ENCODE peak calls at places on chromosomes 1 and 21, in eight cellular contexts. S is body of pancreas, H is heart left ventricle, C is stomach, K is esophagus muscularis mucosa, J is ovary, N is H1, E is IMR-90. U is an unnamed sample.

GRCh38 chr1:244052728-244053312 is 1.7 kb downstream of the ZBTB18 start:
- DNase-seq in N (no peak), S (no peak), H (no peak), J (no peak), E (no peak), C (no peak), K (no peak), U (no peak)

GRCh38 chr1:10606070-10606469 is 131.3 kb downstream of the PEX14 start:
- DNase-seq in S (no peak), H (no peak), K (no peak), N (no peak), E (no peak), C (no peak), J (no peak), U (no peak)

GRCh38 chr1:35505911-35506798 is 51.0 kb downstream of the KIAA0319L start:
- DNase-seq in K (no peak), C (peak; percentile 43), S (peak; percentile 56), J (no peak), E (peak; percentile 59), H (no peak), N (no peak), U (no peak)

GRCh38 chr1:211132681-211133392 is 1.1 kb downstream of the KCNH1 start:
- DNase-seq in K (no peak), J (no peak), C (no peak), N (no peak), E (no peak), H (no peak), S (no peak), U (no peak)

GRCh38 chr1:204619721-204620120 is 65.8 kb downstream of the LRRN2 start:
- DNase-seq in H (no peak), E (no peak), S (no peak), J (no peak), K (no peak), C (no peak), N (no peak), U (no peak)

GRCh38 chr1:66313446-66313845 is 220.5 kb upstream of the SGIP1 start:
- DNase-seq in C (no peak), K (no peak), E (no peak), N (no peak), S (no peak), H (no peak), J (no peak), U (no peak)

GRCh38 chr1:15424146-15424667 is 14.0 kb upstream of the CTRC start:
- DNase-seq in C (peak; percentile 91), J (no peak), E (no peak), S (peak; percentile 95), H (no peak), N (no peak), K (no peak), U (no peak)

GRCh38 chr1:54577612-54578011 is 29.6 kb downstream of the ACOT11 start:
- DNase-seq in J (peak; percentile 63), S (peak; percentile 87), H (peak; percentile 94), N (no peak), K (no peak), E (peak; percentile 68), C (peak; percentile 93), U (peak; percentile 90)

GRCh38 chr21:41924355-41924754 is 29.5 kb downstream of the C2CD2 start:
- DNase-seq in E (peak; percentile 57), S (no peak), H (no peak), C (no peak), N (no peak), K (no peak), J (peak; percentile 5), U (no peak)

GRCh38 chr1:186212574-186213224 is 162.4 kb downstream of the TPR start:
- DNase-seq in E (peak; percentile 97), S (peak; percentile 59), K (no peak), N (peak; percentile 21), J (no peak), H (no peak), C (no peak), U (peak; percentile 57)

GRCh38 chr1:230359992-230360391 is 66.1 kb downstream of the PGBD5 start:
- DNase-seq in H (no peak), C (no peak), N (no peak), J (no peak), K (no peak), S (no peak), E (peak; percentile 80), U (no peak)

GRCh38 chr1:225657462-225657989 is 4.6 kb upstream of the ENAH start:
- DNase-seq in H (no peak), K (no peak), E (peak; percentile 89), C (no peak), S (no peak), J (no peak), N (no peak), U (no peak)

GRCh38 chr1:198184516-198184915 is 27.7 kb downstream of the NEK7 start:
- DNase-seq in N (no peak), H (no peak), S (no peak), C (no peak), J (no peak), K (no peak), E (no peak), U (no peak)

GRCh38 chr1:198187973-198188588 is 31.3 kb downstream of the NEK7 start:
- DNase-seq in E (no peak), K (no peak), N (no peak), S (no peak), H (no peak), C (no peak), J (no peak), U (no peak)

GRCh38 chr1:198185759-198186158 is 29.0 kb downstream of the NEK7 start:
- DNase-seq in H (no peak), C (no peak), E (no peak), N (no peak), J (no peak), S (no peak), K (no peak), U (no peak)

GRCh38 chr1:198185101-198185500 is 28.3 kb downstream of the NEK7 start:
- DNase-seq in N (no peak), C (no peak), H (no peak), S (no peak), K (no peak), E (no peak), J (no peak), U (no peak)

DNA sequence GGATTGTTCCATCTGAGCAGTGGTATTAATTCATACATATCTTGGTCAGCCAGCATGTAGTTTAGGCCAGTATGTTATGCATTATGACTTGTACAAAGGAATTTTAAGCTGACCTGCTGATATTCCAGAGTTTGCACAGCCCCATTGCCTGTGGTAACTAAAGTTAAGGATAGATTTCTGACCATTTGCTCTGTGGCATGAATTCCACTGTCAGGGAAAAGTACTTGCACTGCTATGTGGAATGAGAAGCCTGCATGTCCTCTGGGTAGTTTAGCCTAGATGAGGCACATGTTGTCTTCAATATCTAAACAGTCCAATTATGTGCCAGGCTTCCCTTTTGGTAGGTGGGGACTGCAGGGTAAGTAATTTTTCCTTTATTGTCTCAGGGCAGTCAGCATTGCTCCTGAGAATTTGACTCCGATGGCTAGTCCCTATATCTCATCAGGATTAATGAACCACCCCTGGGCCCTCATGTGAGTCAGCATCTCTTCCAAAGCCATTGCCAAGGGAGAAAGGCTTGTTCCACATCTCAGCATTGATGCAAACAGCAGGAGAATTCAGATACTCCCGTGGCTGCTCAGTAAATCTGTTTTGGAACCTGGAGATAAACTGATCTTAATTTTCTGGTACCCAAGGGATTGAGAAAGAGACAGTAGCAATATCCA is 30.2 kb downstream of the NEK7 start:
- DNase-seq in C (no peak), E (peak; percentile 24), H (no peak), K (no peak), J (no peak), N (no peak), S (no peak), U (no peak)
- H3K4me1 ChIP-seq in C (peaks cover 58% of the 10 kb centered on the region), E (peaks cover 8% of the 10 kb centered on the region), H (peaks cover 84% of the 10 kb centered on the region), K (peaks cover 38% of the 10 kb centered on the region), J (peaks cover 11% of the 10 kb centered on the region), N (no peaks in the 10 kb centered on the region), S (peaks cover 42% of the 10 kb centered on the region), U (peaks cover 13% of the 10 kb centered on the region)

GRCh38 chr1:231544943-231545592 is 16.6 kb downstream of the TSNAX start:
- DNase-seq in N (no peak), J (no peak), E (no peak), K (no peak), H (no peak), S (no peak), C (no peak), U (no peak)

GRCh38 chr1:231553320-231553719 is 24.9 kb downstream of the TSNAX start:
- DNase-seq in S (no peak), H (no peak), J (no peak), E (no peak), C (no peak), K (no peak), N (no peak), U (no peak)

GRCh38 chr1:231554969-231555368 is 26.5 kb downstream of the TSNAX start:
- DNase-seq in E (no peak), S (no peak), H (no peak), K (no peak), J (no peak), C (no peak), N (no peak), U (no peak)

GRCh38 chr1:231550448-231550781 is 21.9 kb downstream of the TSNAX start:
- DNase-seq in K (no peak), S (no peak), E (no peak), C (no peak), J (no peak), N (no peak), H (no peak), U (no peak)

GRCh38 chr1:231549733-231550447 is 21.4 kb downstream of the TSNAX start:
- DNase-seq in H (no peak), N (no peak), K (no peak), S (no peak), E (no peak), C (no peak), J (no peak), U (no peak)
- TF ChIP-seq POLR2A in H (no peak), N (no peak), K (no peak), S (no peak), E (no peak), C (no peak), J (no peak), U (no peak)

DNA sequence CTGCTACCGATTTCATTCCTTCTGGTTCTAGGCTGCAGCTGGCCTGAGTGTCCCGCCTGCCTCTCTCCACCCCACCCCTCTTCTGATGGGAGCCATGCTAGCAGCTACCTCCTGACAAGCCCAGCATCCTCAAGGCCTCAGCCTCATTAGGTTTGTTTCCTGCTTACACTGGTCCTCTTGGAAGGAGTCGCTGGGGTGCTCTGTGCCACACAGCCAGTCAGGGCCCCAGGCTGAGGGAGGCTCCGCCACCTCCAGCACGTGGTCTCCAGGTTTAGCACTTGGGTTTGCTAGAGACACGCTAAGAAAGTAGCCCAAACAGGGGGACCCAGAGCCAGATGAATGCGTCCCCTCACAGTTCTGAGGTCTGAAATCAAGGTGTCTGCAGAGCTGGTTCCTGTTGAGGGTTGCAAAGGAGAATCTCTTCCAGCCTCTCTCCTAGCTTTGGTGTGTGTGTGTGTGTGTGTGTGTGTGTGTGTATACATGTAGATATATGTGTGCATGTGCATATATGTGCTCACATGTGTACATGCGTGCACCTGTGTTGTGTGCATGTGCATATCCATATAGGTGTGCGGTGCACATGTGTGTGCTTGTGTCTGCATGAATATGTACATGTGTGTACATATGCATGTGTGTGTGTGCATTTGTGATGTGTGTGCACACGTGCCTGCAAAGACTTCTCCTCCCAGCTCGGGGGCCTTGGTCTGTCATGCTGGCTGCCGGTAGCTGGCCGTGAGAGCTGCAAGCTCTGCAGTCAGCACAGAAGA is 301.1 kb upstream of the AJAP1 start:
- DNase-seq in J (no peak), H (no peak), N (no peak), S (no peak), C (no peak), K (no peak), E (no peak), U (no peak)
- H3K9me3 ChIP-seq in J (no peaks in the 10 kb centered on the region), H (no peaks in the 10 kb centered on the region), N (peaks cover 51% of the 10 kb centered on the region), S (no peaks in the 10 kb centered on the region), C (no peaks in the 10 kb centered on the region), K (no peaks in the 10 kb centered on the region), E (peaks cover 61% of the 10 kb centered on the region), U (no peaks in the 10 kb centered on the region)

GRCh38 chr1:235049217-235049616 is 79.4 kb downstream of the TOMM20 start:
- DNase-seq in H (no peak), S (no peak), E (no peak), J (peak; percentile 38), K (no peak), C (no peak), N (no peak), U (no peak)
- H3K4me1 ChIP-seq in H (peaks cover 44% of the 10 kb centered on the region), S (peaks cover 4% of the 10 kb centered on the region), E (peaks cover 25% of the 10 kb centered on the region), J (peaks cover 9% of the 10 kb centered on the region), K (peaks cover 42% of the 10 kb centered on the region), C (peaks cover 38% of the 10 kb centered on the region), N (no peaks in the 10 kb centered on the region), U (peaks cover 12% of the 10 kb centered on the region)